ENCODE peak calls at places on chromosome 19, in nine cellular contexts. V is endothelial cell; Z is bronchial epithelial cell; Y is SK-N-SH; M is adrenal gland; H is fibroblast of lung; W is activated CD8-positive, alpha-beta T cell treated with anti-CD3 and anti-CD28 coated beads for 36 hours; C is pancreas; B is uterus. D is an unnamed sample.

GRCh38 chr19:29014857-29015436 is 198.0 kb downstream of the UQCRFS1 start:
- DNase-seq in H (no peak), C (no peak), Z (no peak), W (no peak), M (no peak), Y (no peak), B (no peak), V (no peak), D (no peak)

GRCh38 chr19:34982275-34982674 is 17.8 kb upstream of the GRAMD1A start:
- DNase-seq in M (no peak), H (no peak), V (no peak), C (no peak), W (no peak), Y (no peak), Z (no peak), B (no peak), D (no peak)

GRCh38 chr19:290539-291521 is at the start of gene PLPP2:
- DNase-seq in C (peak), V (no peak), M (no peak), B (peak), Z (no peak), H (peak), Y (peak), W (peak), D (no peak)

GRCh38 chr19:743168-743687 is 7.7 kb upstream of the MISP start:
- DNase-seq in W (no peak), Z (no peak), H (no peak), Y (no peak), C (no peak), M (peak), B (no peak), V (no peak), D (peak)

GRCh38 chr19:53646144-53646543 is 14.3 kb downstream of the DPRX start:
- DNase-seq in H (no peak), Z (no peak), C (no peak), Y (no peak), V (no peak), B (no peak), M (no peak), W (no peak), D (no peak)

GRCh38 chr19:29263305-29264080 is 50.5 kb upstream of the UQCRFS1 start:
- DNase-seq in Z (no peak), W (peak), Y (peak), H (no peak), C (peak), B (no peak), M (peak), V (peak), D (peak)

GRCh38 chr19:30228113-30228725 is 144.0 kb upstream of the ZNF536 start:
- DNase-seq in W (peak), Y (peak), M (peak), V (no peak), Z (no peak), C (no peak), B (no peak), H (no peak), D (peak)

GRCh38 chr19:20422216-20422615 is 143.4 kb downstream of the ZNF737 start:
- DNase-seq in V (no peak), M (no peak), C (no peak), H (no peak), Y (no peak), Z (no peak), B (no peak), W (no peak), D (no peak)

GRCh38 chr19:6516018-6516658 is 14.0 kb upstream of the TUBB4A start:
- DNase-seq in M (peak), W (peak), Z (peak), H (peak), Y (peak), B (peak), V (peak), C (peak), D (peak)

GRCh38 chr19:17304386-17305047 is 1.2 kb upstream of the MRPL34 start:
- DNase-seq in C (no peak), W (no peak), H (no peak), Z (peak), Y (no peak), B (peak), M (peak), V (no peak), D (no peak)

DNA sequence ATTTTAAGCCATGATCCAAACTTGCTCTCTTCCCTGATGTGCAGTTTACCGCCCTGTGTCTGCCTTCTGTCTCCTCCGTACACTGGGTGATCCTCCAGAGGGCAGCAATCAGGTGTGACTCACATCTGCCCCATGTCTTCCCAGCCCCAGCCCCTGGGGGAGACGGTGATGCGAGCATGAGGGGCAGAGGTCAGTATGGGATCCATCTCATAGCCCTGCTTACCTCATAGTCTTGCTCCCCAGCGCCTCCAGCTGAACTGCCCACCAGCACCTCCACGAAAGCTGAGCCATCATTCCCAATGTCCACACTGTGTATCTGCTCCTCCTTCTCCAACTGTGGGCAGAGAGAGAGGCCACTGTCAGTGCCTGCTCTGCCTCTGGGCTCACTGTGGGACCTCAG is 14.6 kb downstream of the XRCC1 start:
- DNase-seq in V (no peak), Z (no peak), C (no peak), W (peak), Y (no peak), M (peak), H (no peak), B (no peak), D (no peak)
- TF ChIP-seq CTCF in V (no peak), Z (peak), C (no peak), W (peak), Y (peak), M (no peak), H (no peak), B (no peak), D (no peak)

GRCh38 chr19:32357720-32358119 is 12.3 kb downstream of the ZNF507 start:
- DNase-seq in V (no peak), H (no peak), Z (peak), M (no peak), W (no peak), Y (no peak), C (no peak), B (no peak), D (no peak)
- TF ChIP-seq CTCF in V (peak), H (peak), Z (peak), M (peak), W (no peak), Y (peak), C (no peak), B (no peak), D (no peak)

GRCh38 chr19:58558623-58559274 is 338 bp upstream of the UBE2M start:
- DNase-seq in M (peak), W (peak), Z (peak), C (peak), Y (peak), V (peak), B (peak), H (peak), D (peak)
- TF ChIP-seq CTCF in M (no peak), W (no peak), Z (no peak), C (no peak), Y (no peak), V (no peak), B (no peak), H (no peak), D (no peak)

GRCh38 chr19:56837892-56838679 is 2.4 kb downstream of the PEG3 start:
- DNase-seq in Z (no peak), V (no peak), H (no peak), Y (peak), C (peak), B (peak), W (peak), M (peak), D (no peak)
- TF ChIP-seq CTCF in Z (no peak), V (no peak), H (no peak), Y (peak), C (no peak), B (peak), W (no peak), M (peak), D (no peak)

GRCh38 chr19:44587863-44588752 is 25.3 kb upstream of the IGSF23 start:
- DNase-seq in H (peak), B (no peak), V (no peak), W (peak), C (no peak), Y (no peak), Z (peak), M (no peak), D (peak)

GRCh38 chr19:44588753-44589112 is 24.6 kb upstream of the IGSF23 start:
- DNase-seq in Y (no peak), M (no peak), V (no peak), B (no peak), C (no peak), H (no peak), W (no peak), Z (no peak), D (no peak)

GRCh38 chr19:44582581-44583265 is 30.6 kb upstream of the IGSF23 start:
- DNase-seq in H (no peak), V (peak), Z (peak), Y (peak), W (peak), B (no peak), C (peak), M (peak), D (peak)

GRCh38 chr19:44581288-44581687 is 32.1 kb upstream of the IGSF23 start:
- DNase-seq in B (no peak), V (no peak), H (no peak), M (no peak), W (no peak), Z (no peak), Y (no peak), C (peak), D (no peak)

DNA sequence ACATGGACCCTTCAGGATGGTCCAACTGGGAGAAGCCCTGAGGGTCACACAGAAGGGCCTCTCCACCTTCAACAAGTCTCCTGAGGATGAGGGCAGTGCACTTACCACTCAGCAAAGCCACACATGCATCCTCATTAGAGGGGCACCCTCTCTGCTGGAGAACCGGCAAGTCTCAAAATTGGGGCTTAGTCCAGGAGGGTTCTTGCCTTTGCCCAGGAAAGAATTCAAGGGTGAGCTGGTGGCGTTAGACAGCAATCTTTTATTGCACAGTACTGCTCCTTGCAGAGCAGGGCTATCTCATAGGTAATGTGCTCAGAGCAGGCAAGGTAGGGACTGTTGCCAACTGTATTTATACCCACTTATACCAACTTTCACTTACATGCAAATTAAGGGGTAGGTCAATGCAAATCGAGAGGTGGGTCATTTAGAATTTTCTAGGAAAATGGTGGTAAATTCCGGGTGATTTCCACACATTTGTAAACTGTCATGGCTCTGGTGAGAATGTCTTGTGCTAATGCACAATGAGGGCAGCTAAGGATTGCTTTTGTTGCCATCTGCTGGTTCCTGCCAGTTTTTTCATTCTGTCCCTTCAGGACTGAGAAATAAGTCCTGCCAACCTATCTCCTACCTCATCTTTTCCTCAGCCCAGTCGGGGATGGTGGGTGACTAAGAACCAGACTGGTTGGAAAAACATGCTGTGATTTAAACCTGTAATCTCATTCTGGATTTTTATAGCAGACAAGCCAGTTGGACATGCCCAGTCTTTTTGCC is 27.8 kb upstream of the IGSF23 start:
- DNase-seq in H (peak), W (no peak), B (no peak), C (no peak), M (peak), Z (peak), Y (no peak), V (no peak), D (no peak)
- TF ChIP-seq CTCF in H (peak), W (no peak), B (no peak), C (no peak), M (peak), Z (peak), Y (peak), V (no peak), D (no peak)

GRCh38 chr19:13229246-13229645 is 79.0 kb downstream of the IER2 start:
- DNase-seq in W (no peak), C (no peak), M (no peak), V (no peak), B (no peak), H (no peak), Z (no peak), Y (no peak), D (no peak)

GRCh38 chr19:13238891-13239534 is 88.8 kb downstream of the IER2 start:
- DNase-seq in V (no peak), W (no peak), H (no peak), B (no peak), M (no peak), Z (no peak), Y (peak), C (no peak), D (no peak)

GRCh38 chr19:13240312-13241022 is 90.3 kb downstream of the IER2 start:
- DNase-seq in V (no peak), C (no peak), Y (no peak), M (no peak), Z (no peak), H (no peak), B (no peak), W (peak), D (no peak)

GRCh38 chr19:13231663-13232062 is 81.5 kb downstream of the IER2 start:
- DNase-seq in Y (no peak), M (peak), B (no peak), V (no peak), C (no peak), Z (no peak), W (no peak), H (no peak), D (no peak)

DNA sequence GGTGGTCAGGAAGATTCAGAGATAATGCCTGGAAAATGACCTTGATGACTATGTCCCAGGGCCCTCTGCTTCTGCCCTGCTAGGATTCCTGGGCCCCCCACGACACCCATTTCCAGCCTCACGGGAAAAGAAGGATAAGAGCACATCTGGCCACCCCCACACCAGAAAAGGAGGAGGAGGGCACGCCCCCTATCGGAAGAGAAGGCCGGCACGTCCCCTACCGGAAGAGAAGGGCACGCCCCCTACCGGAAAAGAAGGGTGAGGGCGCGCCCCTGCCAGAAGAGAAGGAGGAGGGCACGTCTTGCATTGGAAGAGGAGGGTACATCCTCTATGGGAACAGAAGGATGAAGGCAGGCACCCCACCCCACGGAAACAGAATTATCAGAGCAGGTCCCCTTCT is 84.3 kb downstream of the IER2 start:
- DNase-seq in C (peak), M (peak), Y (peak), B (peak), W (peak), H (peak), Z (no peak), V (no peak), D (peak)
- TF ChIP-seq CTCF in C (peak), M (peak), Y (peak), B (peak), W (peak), H (peak), Z (peak), V (peak), D (peak)

GRCh38 chr19:48258350-48258749 is 2.6 kb upstream of the CARD8 start:
- DNase-seq in B (no peak), Z (peak), M (no peak), V (no peak), W (peak), H (peak), C (no peak), Y (no peak), D (peak)

GRCh38 chr19:48252625-48253024 is 3.1 kb downstream of the CARD8 start:
- DNase-seq in Z (no peak), W (no peak), Y (no peak), M (no peak), C (no peak), H (no peak), B (no peak), V (no peak), D (no peak)

GRCh38 chr19:48254529-48254970 is 1.2 kb downstream of the CARD8 start:
- DNase-seq in H (no peak), Z (no peak), M (no peak), W (no peak), V (no peak), C (no peak), B (no peak), Y (no peak), D (no peak)

GRCh38 chr19:48253999-48254398 is 1.7 kb downstream of the CARD8 start:
- DNase-seq in Z (no peak), V (no peak), B (no peak), C (no peak), M (no peak), Y (no peak), H (no peak), W (no peak), D (no peak)

GRCh38 chr19:48255376-48256303 is at the start of gene CARD8:
- DNase-seq in V (peak), Y (peak), H (peak), C (peak), B (peak), M (peak), W (peak), Z (peak), D (peak)
- TF ChIP-seq CTCF in V (no peak), Y (no peak), H (peak), C (no peak), B (no peak), M (no peak), W (no peak), Z (no peak), D (no peak)

D was measured in GM12865.